ENCODE peak calls at places on chromosomes 1 and 21, in five cellular contexts. One of them, this sample, is unnamed.

GRCh38 chr21:45414396-45415187 is 9.6 kb downstream of the COL18A1 start:
- DNase-seq in GM12878: no peak
- DNase-seq in thyroid gland: no peak
- DNase-seq in body of pancreas: no peak
- DNase-seq in heart left ventricle: peak
- DNase-seq in this sample: no peak

GRCh38 chr1:6111991-6112689 is 66.5 kb downstream of the KCNAB2 start:
- DNase-seq in body of pancreas: no peak
- DNase-seq in heart left ventricle: peak
- DNase-seq in thyroid gland: no peak
- DNase-seq in GM12878: no peak
- DNase-seq in this sample: no peak

GRCh38 chr1:34790985-34791384 is 1.8 kb upstream of the GJA4 start:
- DNase-seq in heart left ventricle: peak
- DNase-seq in GM12878: no peak
- DNase-seq in body of pancreas: no peak
- DNase-seq in thyroid gland: no peak
- DNase-seq in this sample: no peak

GRCh38 chr1:194084755-194085154 is 898.3 kb upstream of the B3GALT2 start:
- DNase-seq in thyroid gland: no peak
- DNase-seq in body of pancreas: no peak
- DNase-seq in GM12878: no peak
- DNase-seq in heart left ventricle: no peak
- DNase-seq in this sample: no peak

GRCh38 chr1:44947060-44947773 is 39.2 kb downstream of the EIF2B3 start:
- DNase-seq in heart left ventricle: peak
- DNase-seq in thyroid gland: peak
- DNase-seq in GM12878: no peak
- DNase-seq in body of pancreas: peak
- DNase-seq in this sample: no peak

GRCh38 chr1:203069028-203069804 is 16.6 kb downstream of the MYOG start:
- DNase-seq in heart left ventricle: peak
- DNase-seq in GM12878: no peak
- DNase-seq in body of pancreas: no peak
- DNase-seq in thyroid gland: no peak
- DNase-seq in this sample: peak

GRCh38 chr1:23444596-23445390 is 20.2 kb upstream of the TCEA3 start:
- DNase-seq in body of pancreas: no peak
- DNase-seq in heart left ventricle: no peak
- DNase-seq in thyroid gland: no peak
- DNase-seq in GM12878: no peak
- DNase-seq in this sample: no peak

GRCh38 chr1:38221006-38221649 is 174.5 kb upstream of the POU3F1 start:
- DNase-seq in GM12878: no peak
- DNase-seq in body of pancreas: no peak
- DNase-seq in thyroid gland: no peak
- DNase-seq in heart left ventricle: no peak
- DNase-seq in this sample: no peak

GRCh38 chr1:232577809-232578208 is 52.1 kb downstream of the SIPA1L2 start:
- DNase-seq in heart left ventricle: no peak
- DNase-seq in thyroid gland: no peak
- DNase-seq in body of pancreas: no peak
- DNase-seq in GM12878: no peak
- DNase-seq in this sample: no peak

GRCh38 chr1:6483010-6483760 is 8.3 kb downstream of the PLEKHG5 start:
- DNase-seq in body of pancreas: no peak
- DNase-seq in thyroid gland: peak
- DNase-seq in GM12878: no peak
- DNase-seq in heart left ventricle: no peak
- DNase-seq in this sample: no peak

GRCh38 chr1:248787430-248787829 is 31.9 kb upstream of the LYPD8 start:
- DNase-seq in thyroid gland: no peak
- DNase-seq in body of pancreas: no peak
- DNase-seq in GM12878: no peak
- DNase-seq in heart left ventricle: no peak
- DNase-seq in this sample: no peak

GRCh38 chr1:204499511-204500468 is 5.2 kb upstream of the PIK3C2B start:
- DNase-seq in heart left ventricle: no peak
- DNase-seq in thyroid gland: no peak
- DNase-seq in body of pancreas: no peak
- DNase-seq in GM12878: no peak
- DNase-seq in this sample: no peak

GRCh38 chr1:206772228-206773002 is at the start of gene IL10:
- DNase-seq in body of pancreas: no peak
- DNase-seq in heart left ventricle: peak
- DNase-seq in thyroid gland: no peak
- DNase-seq in GM12878: no peak
- DNase-seq in this sample: no peak

GRCh38 chr1:57423135-57424131 is at the start of gene DAB1:
- DNase-seq in body of pancreas: no peak
- DNase-seq in thyroid gland: no peak
- DNase-seq in heart left ventricle: peak
- DNase-seq in GM12878: no peak
- DNase-seq in this sample: no peak

GRCh38 chr1:232704694-232705680 is 75.1 kb upstream of the SIPA1L2 start:
- DNase-seq in heart left ventricle: no peak
- DNase-seq in GM12878: no peak
- DNase-seq in thyroid gland: peak
- DNase-seq in body of pancreas: peak
- DNase-seq in this sample: peak

GRCh38 chr1:98331232-98331631 is 330.3 kb upstream of the SNX7 start:
- DNase-seq in heart left ventricle: no peak
- DNase-seq in GM12878: no peak
- DNase-seq in body of pancreas: no peak
- DNase-seq in thyroid gland: no peak
- DNase-seq in this sample: no peak

GRCh38 chr21:14734191-14734590 is 188.1 kb upstream of the SAMSN1 start:
- DNase-seq in heart left ventricle: no peak
- DNase-seq in body of pancreas: no peak
- DNase-seq in thyroid gland: no peak
- DNase-seq in GM12878: no peak
- DNase-seq in this sample: no peak

GRCh38 chr1:156103521-156103947 is 11.0 kb upstream of the LMNA start:
- DNase-seq in GM12878: no peak
- DNase-seq in body of pancreas: no peak
- DNase-seq in thyroid gland: no peak
- DNase-seq in heart left ventricle: no peak
- DNase-seq in this sample: no peak

GRCh38 chr1:41995441-41996130 is 76.9 kb upstream of the HIVEP3 start:
- DNase-seq in body of pancreas: no peak
- DNase-seq in heart left ventricle: no peak
- DNase-seq in GM12878: no peak
- DNase-seq in thyroid gland: no peak
- DNase-seq in this sample: no peak

GRCh38 chr1:24643362-24644346 is 552 bp downstream of the SRRM1 start:
- DNase-seq in thyroid gland: no peak
- DNase-seq in GM12878: no peak
- DNase-seq in heart left ventricle: no peak
- DNase-seq in body of pancreas: no peak
- DNase-seq in this sample: peak

GRCh38 chr1:7704214-7705047 is 66.7 kb upstream of the VAMP3 start:
- DNase-seq in body of pancreas: peak
- DNase-seq in GM12878: no peak
- DNase-seq in thyroid gland: peak
- DNase-seq in heart left ventricle: peak
- DNase-seq in this sample: peak

GRCh38 chr1:180863158-180863775 is 49.4 kb upstream of the KIAA1614 start:
- DNase-seq in thyroid gland: no peak
- DNase-seq in GM12878: no peak
- DNase-seq in body of pancreas: peak
- DNase-seq in heart left ventricle: no peak
- DNase-seq in this sample: peak

GRCh38 chr1:27117733-27118439 is 37.0 kb downstream of the SLC9A1 start:
- DNase-seq in GM12878: no peak
- DNase-seq in heart left ventricle: peak
- DNase-seq in thyroid gland: peak
- DNase-seq in body of pancreas: no peak
- DNase-seq in this sample: no peak

GRCh38 chr1:79556189-79556588 is 549.7 kb upstream of the ADGRL4 start:
- DNase-seq in thyroid gland: no peak
- DNase-seq in body of pancreas: no peak
- DNase-seq in GM12878: no peak
- DNase-seq in heart left ventricle: no peak
- DNase-seq in this sample: no peak

GRCh38 chr1:30402031-30402430 is 321.4 kb downstream of the MATN1 start:
- DNase-seq in heart left ventricle: no peak
- DNase-seq in body of pancreas: no peak
- DNase-seq in thyroid gland: no peak
- DNase-seq in GM12878: no peak
- DNase-seq in this sample: no peak

GRCh38 chr1:113616201-113616600 is 143.1 kb downstream of the PHTF1 start:
- DNase-seq in heart left ventricle: no peak
- DNase-seq in thyroid gland: no peak
- DNase-seq in body of pancreas: no peak
- DNase-seq in GM12878: no peak
- DNase-seq in this sample: no peak

GRCh38 chr1:116826818-116827606 is 72.8 kb downstream of the CD2 start:
- DNase-seq in body of pancreas: no peak
- DNase-seq in heart left ventricle: no peak
- DNase-seq in GM12878: peak
- DNase-seq in thyroid gland: no peak
- DNase-seq in this sample: no peak

GRCh38 chr21:43289442-43289841 is 120.6 kb downstream of the CRYAA start:
- DNase-seq in thyroid gland: no peak
- DNase-seq in heart left ventricle: no peak
- DNase-seq in GM12878: no peak
- DNase-seq in body of pancreas: no peak
- DNase-seq in this sample: no peak

GRCh38 chr1:42952353-42953001 is 6.2 kb downstream of the SLC2A1 start:
- DNase-seq in thyroid gland: peak
- DNase-seq in heart left ventricle: no peak
- DNase-seq in GM12878: no peak
- DNase-seq in body of pancreas: no peak
- DNase-seq in this sample: no peak

GRCh38 chr1:21325731-21326387 is 35.6 kb upstream of the ECE1 start:
- DNase-seq in GM12878: no peak
- DNase-seq in body of pancreas: no peak
- DNase-seq in heart left ventricle: no peak
- DNase-seq in thyroid gland: no peak
- DNase-seq in this sample: no peak

GRCh38 chr1:167563579-167564246 is 10.2 kb upstream of the CREG1 start:
- DNase-seq in heart left ventricle: peak
- DNase-seq in body of pancreas: no peak
- DNase-seq in thyroid gland: peak
- DNase-seq in GM12878: no peak
- DNase-seq in this sample: no peak

GRCh38 chr21:32185726-32186125 is 93.1 kb downstream of the MIS18A start:
- DNase-seq in heart left ventricle: no peak
- DNase-seq in GM12878: no peak
- DNase-seq in thyroid gland: no peak
- DNase-seq in body of pancreas: no peak
- DNase-seq in this sample: no peak

GRCh38 chr1:115946116-115946515 is 30.2 kb upstream of the SLC22A15 start:
- DNase-seq in thyroid gland: peak
- DNase-seq in GM12878: no peak
- DNase-seq in heart left ventricle: no peak
- DNase-seq in body of pancreas: no peak
- DNase-seq in this sample: no peak

GRCh38 chr21:45957986-45958610 is 23.5 kb upstream of the COL6A1 start:
- DNase-seq in GM12878: no peak
- DNase-seq in thyroid gland: no peak
- DNase-seq in body of pancreas: no peak
- DNase-seq in heart left ventricle: peak
- DNase-seq in this sample: no peak

GRCh38 chr1:156801409-156802121 is 15.1 kb downstream of the SH2D2A start:
- DNase-seq in body of pancreas: no peak
- DNase-seq in thyroid gland: no peak
- DNase-seq in heart left ventricle: peak
- DNase-seq in GM12878: no peak
- DNase-seq in this sample: no peak

GRCh38 chr1:223741861-223742260 is 29.5 kb downstream of the CAPN2 start:
- DNase-seq in body of pancreas: no peak
- DNase-seq in heart left ventricle: no peak
- DNase-seq in GM12878: no peak
- DNase-seq in thyroid gland: no peak
- DNase-seq in this sample: no peak

GRCh38 chr1:170586942-170587593 is 55.1 kb downstream of the GORAB start:
- DNase-seq in heart left ventricle: no peak
- DNase-seq in thyroid gland: no peak
- DNase-seq in body of pancreas: no peak
- DNase-seq in GM12878: no peak
- DNase-seq in this sample: no peak
- H3K27ac ChIP-seq in heart left ventricle: no peak
- H3K27ac ChIP-seq in thyroid gland: peak
- H3K27ac ChIP-seq in body of pancreas: no peak
- H3K27ac ChIP-seq in GM12878: no peak
- H3K27ac ChIP-seq in this sample: peak

GRCh38 chr1:195866383-195867222 is 741.6 kb downstream of the KCNT2 start:
- DNase-seq in GM12878: no peak
- DNase-seq in body of pancreas: no peak
- DNase-seq in thyroid gland: no peak
- DNase-seq in heart left ventricle: no peak
- DNase-seq in this sample: no peak
- TF ChIP-seq POLR2A in GM12878: no peak
- TF ChIP-seq POLR2A in body of pancreas: no peak
- TF ChIP-seq POLR2A in thyroid gland: no peak
- TF ChIP-seq POLR2A in heart left ventricle: no peak
- TF ChIP-seq POLR2A in this sample: no peak

GRCh38 chr1:165829888-165830287 is 2.5 kb downstream of the UCK2 start:
- DNase-seq in body of pancreas: no peak
- DNase-seq in heart left ventricle: no peak
- DNase-seq in thyroid gland: no peak
- DNase-seq in GM12878: no peak
- DNase-seq in this sample: no peak
- H3K27ac ChIP-seq in body of pancreas: no peak
- H3K27ac ChIP-seq in heart left ventricle: no peak
- H3K27ac ChIP-seq in thyroid gland: no peak
- H3K27ac ChIP-seq in GM12878: peak
- H3K27ac ChIP-seq in this sample: no peak

DNA sequence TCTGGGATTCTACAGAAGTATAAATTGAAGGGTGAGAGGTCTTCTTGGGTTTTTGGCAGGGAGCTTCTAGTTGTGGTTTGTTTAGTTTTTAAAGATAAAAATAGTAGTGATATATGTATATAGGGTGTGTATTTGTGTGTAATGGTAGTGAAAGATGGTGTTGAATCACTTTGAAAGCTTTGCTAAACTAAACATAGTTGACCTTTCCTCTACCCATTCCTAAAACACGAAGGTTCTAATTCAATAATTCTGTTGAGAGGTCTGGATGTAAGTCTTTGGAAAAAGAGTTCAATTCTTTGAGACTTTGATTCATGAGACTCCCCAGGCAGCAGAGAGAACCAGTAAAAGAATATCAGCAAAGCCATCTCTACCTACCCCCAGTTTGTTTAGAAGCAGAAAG is 247.9 kb upstream of the DUSP10 start:
- DNase-seq in thyroid gland: no peak
- DNase-seq in body of pancreas: no peak
- DNase-seq in heart left ventricle: no peak
- DNase-seq in GM12878: no peak
- DNase-seq in this sample: no peak
- TF ChIP-seq POLR2A in thyroid gland: no peak
- TF ChIP-seq POLR2A in body of pancreas: no peak
- TF ChIP-seq POLR2A in heart left ventricle: no peak
- TF ChIP-seq POLR2A in GM12878: no peak
- TF ChIP-seq POLR2A in this sample: no peak